ENCODE peak calls at places on chromosomes 7 and 10, in eight cellular contexts. C, K, L, W, G, E, O and B are unnamed samples. For H3K9me2, the result is how much of the 10 kb centered on the place peaks cover.

GRCh38 chr7:15905251-15906040 is 219.0 kb upstream of the MEOX2 start:
- DNase-seq in K (peak), L (no peak), W (no peak), O (no peak), C (no peak), E (no peak), G (no peak), B (no peak)

GRCh38 chr7:39465055-39465929 is 100.9 kb upstream of the YAE1 start:
- DNase-seq in E (peak), O (peak), L (peak), G (peak), K (peak), W (peak), C (peak), B (peak)

GRCh38 chr7:14691034-14691433 is 211.5 kb downstream of the DGKB start:
- DNase-seq in W (no peak), L (no peak), G (no peak), O (peak), E (no peak), C (no peak), K (no peak), B (no peak)

GRCh38 chr10:45419673-45420020 is 45.6 kb downstream of the ALOX5 start:
- DNase-seq in O (no peak), K (no peak), L (no peak), G (peak), W (no peak), E (no peak), C (no peak), B (no peak)

GRCh38 chr7:67791918-67792317 is 795.3 kb downstream of the TYW1 start:
- DNase-seq in L (no peak), W (no peak), G (peak), O (no peak), K (no peak), C (no peak), E (no peak), B (no peak)

GRCh38 chr7:140126435-140127034 is 50.2 kb downstream of the KDM7A start:
- DNase-seq in L (no peak), W (no peak), C (peak), G (no peak), O (no peak), E (no peak), K (no peak), B (no peak)

GRCh38 chr7:149524399-149524798 is 26.8 kb upstream of the ZNF746 start:
- DNase-seq in E (no peak), W (peak), O (no peak), L (no peak), G (no peak), C (no peak), K (no peak), B (no peak)

GRCh38 chr10:13707156-13707881 is 120.6 kb downstream of the PRPF18 start:
- DNase-seq in C (peak), G (no peak), L (no peak), O (no peak), K (peak), E (peak), W (peak), B (no peak)

GRCh38 chr10:102200751-102201640 is 25.1 kb upstream of the ELOVL3 start:
- DNase-seq in L (no peak), E (no peak), K (no peak), O (no peak), C (no peak), W (no peak), G (no peak), B (no peak)

GRCh38 chr7:44914992-44915607 is 29.8 kb upstream of the PURB start:
- DNase-seq in W (no peak), K (no peak), L (no peak), O (no peak), C (no peak), E (no peak), G (no peak), B (no peak)

GRCh38 chr7:33868151-33868550 is 37.2 kb upstream of the BMPER start:
- DNase-seq in O (no peak), W (peak), C (peak), L (no peak), E (no peak), G (peak), K (no peak), B (no peak)

GRCh38 chr10:44788820-44789167 is 122.3 kb upstream of the TMEM72 start:
- DNase-seq in C (no peak), L (no peak), W (no peak), O (no peak), E (no peak), G (no peak), K (no peak), B (no peak)

GRCh38 chr7:99374121-99375064 is at the start of gene ARPC1B:
- DNase-seq in L (peak), K (peak), O (peak), G (peak), W (peak), E (peak), C (peak), B (peak)

GRCh38 chr10:110415809-110416208 is 81.9 kb upstream of the DUSP5 start:
- DNase-seq in W (no peak), G (no peak), C (no peak), E (no peak), L (no peak), K (no peak), O (peak), B (no peak)

GRCh38 chr10:112953075-112953501 is 3.0 kb downstream of the TCF7L2 start:
- DNase-seq in O (no peak), E (peak), L (no peak), G (no peak), C (peak), W (no peak), K (peak), B (no peak)

GRCh38 chr10:70584366-70584765 is 18.2 kb downstream of the PRF1 start:
- DNase-seq in O (no peak), L (no peak), E (no peak), C (no peak), W (no peak), K (no peak), G (no peak), B (peak)

GRCh38 chr7:157077986-157078644 is 60.6 kb upstream of the UBE3C start:
- DNase-seq in O (no peak), G (peak), K (peak), C (peak), W (no peak), L (no peak), E (peak), B (no peak)

GRCh38 chr7:108525327-108525984 is 479 bp downstream of the PNPLA8 start:
- DNase-seq in L (peak), C (peak), E (peak), K (peak), G (peak), O (peak), W (peak), B (peak)

GRCh38 chr7:99272476-99273045 is at the start of gene MYH16:
- DNase-seq in K (no peak), W (peak), E (no peak), C (peak), L (no peak), O (no peak), G (no peak), B (no peak)

GRCh38 chr10:14383266-14383665 is 52.5 kb upstream of the FRMD4A start:
- DNase-seq in E (no peak), O (no peak), W (no peak), G (no peak), K (no peak), C (peak), L (no peak), B (no peak)

GRCh38 chr10:44958196-44958896 is 1.3 kb upstream of the RASSF4 start:
- DNase-seq in C (peak), W (peak), L (no peak), O (no peak), E (no peak), K (peak), G (no peak), B (no peak)

GRCh38 chr10:113433711-113434110 is 119.1 kb upstream of the HABP2 start:
- DNase-seq in G (no peak), C (no peak), E (no peak), O (no peak), W (no peak), K (peak), L (no peak), B (no peak)

GRCh38 chr10:90136731-90137316 is 435.4 kb downstream of the KIF20B start:
- DNase-seq in L (peak), C (no peak), E (peak), O (peak), K (no peak), W (no peak), G (no peak), B (peak)

GRCh38 chr10:72243822-72244437 is 27.9 kb upstream of the ASCC1 start:
- DNase-seq in E (no peak), W (peak), K (peak), C (peak), O (no peak), G (no peak), L (no peak), B (no peak)

GRCh38 chr10:34061846-34062245 is 727.4 kb upstream of the NRP1 start:
- DNase-seq in C (no peak), K (no peak), O (no peak), E (no peak), G (no peak), W (no peak), L (no peak), B (no peak)

GRCh38 chr7:57651006-57651405 is 201.0 kb downstream of the ZNF716 start:
- DNase-seq in E (no peak), G (peak), C (no peak), K (no peak), O (no peak), L (no peak), W (no peak), B (no peak)

GRCh38 chr10:7797582-7797981 is 9.6 kb downstream of the ATP5F1C start:
- DNase-seq in G (peak), K (peak), L (peak), O (no peak), E (no peak), W (peak), C (peak), B (no peak)

GRCh38 chr7:80060218-80060806 is 74.3 kb upstream of the GNAI1 start:
- DNase-seq in G (peak), W (peak), E (peak), C (peak), L (peak), O (peak), K (peak), B (peak)

GRCh38 chr10:30639946-30640786 is 10.6 kb upstream of the LYZL2 start:
- DNase-seq in W (peak), K (peak), O (peak), L (peak), C (peak), E (peak), G (peak), B (peak)

GRCh38 chr10:75530337-75530736 is 98.9 kb downstream of the LRMDA start:
- DNase-seq in W (peak), K (no peak), L (no peak), E (no peak), O (no peak), C (peak), G (no peak), B (no peak)

GRCh38 chr10:93493162-93493561 is 3.2 kb upstream of the CEP55 start:
- DNase-seq in O (no peak), K (no peak), W (no peak), G (no peak), L (no peak), C (no peak), E (peak), B (no peak)

GRCh38 chr7:114663502-114663901 is 248.9 kb downstream of the FOXP2 start:
- DNase-seq in G (no peak), O (peak), C (peak), E (peak), L (peak), W (peak), K (peak), B (peak)

GRCh38 chr10:5147981-5148677 is 36.8 kb downstream of the AKR1C8 start:
- DNase-seq in E (no peak), K (no peak), W (no peak), O (no peak), C (no peak), G (no peak), L (no peak), B (no peak)

DNA sequence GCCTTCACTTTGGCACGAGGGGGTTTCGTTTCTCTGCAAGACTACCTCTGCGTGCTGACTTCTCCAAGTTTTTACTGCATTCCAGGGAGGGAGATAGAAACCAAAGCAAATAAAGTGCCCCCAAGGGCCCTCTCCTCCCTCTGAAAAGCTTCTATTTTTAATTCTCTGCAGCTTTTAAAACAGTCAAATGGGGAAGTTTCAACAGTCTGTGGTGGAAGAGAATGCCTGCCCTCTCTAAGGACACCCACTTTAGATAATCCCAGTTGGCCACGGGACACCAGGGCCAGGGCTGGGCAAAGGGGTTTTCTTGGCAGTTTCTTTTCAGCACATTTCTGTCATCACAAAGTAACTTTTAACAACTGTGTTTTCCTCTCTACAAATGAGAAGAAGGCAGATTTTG is 386.7 kb upstream of the NPVF start:
- DNase-seq in W (no peak), O (no peak), K (peak), C (no peak), L (no peak), G (no peak), E (no peak), B (no peak)
- H3K9me2 ChIP-seq in W (under half), O (under half), K (under half), C (under half), L (under half), G (under half), E (under half), B (under half)

GRCh38 chr10:62384447-62385081 is 10.4 kb downstream of the ZNF365 start:
- DNase-seq in L (peak), K (no peak), E (no peak), O (no peak), W (peak), C (peak), G (no peak), B (no peak)
- H3K27ac ChIP-seq in L (no peak), K (no peak), E (no peak), O (no peak), W (peak), C (peak), G (peak), B (no peak)

GRCh38 chr7:47455872-47456185 is 126.1 kb downstream of the TNS3 start:
- DNase-seq in K (no peak), G (no peak), W (no peak), C (peak), O (no peak), E (no peak), L (no peak), B (no peak)

GRCh38 chr7:47456210-47456955 is 125.5 kb downstream of the TNS3 start:
- DNase-seq in C (no peak), K (no peak), L (no peak), G (no peak), O (no peak), E (no peak), W (no peak), B (no peak)

GRCh38 chr7:47458057-47458456 is 123.9 kb downstream of the TNS3 start:
- DNase-seq in C (peak), L (no peak), G (no peak), E (no peak), O (no peak), W (peak), K (no peak), B (no peak)

GRCh38 chr7:47460251-47460989 is 121.5 kb downstream of the TNS3 start:
- DNase-seq in C (peak), E (no peak), G (no peak), K (peak), O (no peak), W (no peak), L (no peak), B (no peak)

DNA sequence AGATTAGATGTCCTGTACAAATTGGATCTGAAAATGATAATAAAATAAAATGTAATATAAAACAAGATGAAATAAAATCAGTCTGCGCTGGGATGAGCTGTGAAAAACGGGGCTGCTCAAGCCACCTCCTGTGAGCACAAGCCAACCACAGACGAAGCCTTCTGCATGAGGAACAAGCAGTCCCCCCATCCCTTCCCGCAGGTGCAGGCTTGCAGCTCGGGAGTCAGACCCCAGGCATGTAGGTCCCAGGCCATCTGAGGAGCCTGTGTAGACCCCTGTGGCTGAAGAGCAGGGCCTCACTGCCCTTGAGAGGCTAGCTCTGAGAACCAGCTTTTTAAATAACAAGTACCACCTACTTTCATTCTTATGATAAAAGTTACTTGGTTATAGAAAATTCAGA is 123.4 kb downstream of the TNS3 start:
- DNase-seq in G (no peak), L (no peak), O (no peak), K (no peak), E (no peak), W (no peak), C (no peak), B (no peak)
- TF ChIP-seq EZH2phosphoT487 in G (no peak), L (no peak), O (no peak), K (no peak), E (no peak), W (no peak), C (no peak), B (no peak)

DNA sequence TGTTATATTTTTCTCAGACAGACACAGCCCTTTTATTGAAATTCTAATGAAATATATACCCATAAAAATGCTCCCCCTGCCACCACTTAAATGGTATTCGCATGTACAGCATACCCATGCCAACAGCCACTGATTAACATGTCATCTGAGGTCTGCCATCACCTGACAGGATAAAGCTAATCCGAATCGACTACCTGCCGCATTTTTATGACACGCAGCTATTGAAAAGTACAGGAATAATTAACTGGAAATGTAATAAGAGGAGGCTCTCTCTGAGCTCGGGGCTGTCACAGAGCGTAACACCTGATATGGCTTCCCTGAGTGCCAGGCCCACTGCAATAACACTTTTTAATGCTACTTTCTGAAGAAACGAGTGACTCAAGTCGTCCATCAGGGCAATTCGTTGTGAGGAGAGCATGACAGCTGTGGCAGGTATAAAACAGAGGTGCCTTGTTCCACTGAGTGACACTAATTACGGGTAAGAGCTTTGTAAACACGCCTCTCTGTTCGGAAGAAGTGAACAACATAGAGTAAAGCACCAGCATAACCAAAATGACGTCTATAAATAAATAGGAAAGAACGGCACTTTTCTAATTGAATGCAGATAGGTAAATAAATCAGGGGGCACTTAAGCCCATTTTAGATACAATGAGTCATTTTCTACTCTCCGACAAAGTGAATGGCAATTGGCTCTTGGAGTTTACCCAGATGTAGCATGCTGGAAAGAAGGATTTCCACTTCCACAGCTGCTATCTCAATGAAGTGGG is 56.6 kb upstream of the CREB5 start:
- DNase-seq in K (peak), G (no peak), C (no peak), W (no peak), E (no peak), O (no peak), L (no peak), B (no peak)
- H3K9me2 ChIP-seq in K (under half), G (under half), C (under half), W (under half), E (under half), O (under half), L (under half), B (under half)

GRCh38 chr10:132544744-132545658 is 7.4 kb downstream of the INPP5A start:
- DNase-seq in G (no peak), O (no peak), K (no peak), L (no peak), C (peak), E (no peak), W (no peak), B (peak)
- H3K27ac ChIP-seq in G (no peak), O (no peak), K (no peak), L (no peak), C (no peak), E (no peak), W (no peak), B (no peak)

GRCh38 chr10:77919713-77920108 is 6.8 kb downstream of the DLG5 start:
- DNase-seq in O (no peak), E (no peak), G (no peak), C (peak), L (no peak), K (peak), W (peak), B (no peak)

GRCh38 chr10:77922551-77923179 is 3.9 kb downstream of the DLG5 start:
- DNase-seq in W (peak), E (no peak), O (no peak), L (no peak), K (no peak), C (no peak), G (no peak), B (no peak)

GRCh38 chr10:77921395-77921794 is 5.2 kb downstream of the DLG5 start:
- DNase-seq in C (no peak), E (no peak), W (no peak), O (no peak), G (no peak), K (no peak), L (no peak), B (no peak)

GRCh38 chr10:77920495-77920894 is 6.1 kb downstream of the DLG5 start:
- DNase-seq in G (peak), E (no peak), W (no peak), O (no peak), K (no peak), C (no peak), L (no peak), B (no peak)

GRCh38 chr10:77922055-77922454 is 4.5 kb downstream of the DLG5 start:
- DNase-seq in O (no peak), G (no peak), W (no peak), L (no peak), K (no peak), E (no peak), C (no peak), B (no peak)
- TF ChIP-seq EZH2phosphoT487 in O (no peak), G (no peak), W (no peak), L (no peak), K (no peak), E (no peak), C (no peak), B (no peak)

GRCh38 chr7:53607961-53608360 is 572.5 kb downstream of the POM121L12 start:
- DNase-seq in G (no peak), C (no peak), K (no peak), E (no peak), O (no peak), L (no peak), W (no peak), B (no peak)
- H3K9me2 ChIP-seq in G (under half), C (under half), K (under half), E (under half), O (under half), L (under half), W (under half), B (under half)